ENCODE peak calls at places on chromosome X, in seven cellular contexts. A, H, E, M, J, F and Q are unnamed samples.

GRCh38 chrX:11791090-11791489 is 33.1 kb downstream of the MSL3 start:
- DNase-seq in A (no peak), H (no peak), E (no peak), M (no peak), J (no peak), F (no peak), Q (no peak)

GRCh38 chrX:136268051-136269048 is 17.1 kb upstream of the MAP7D3 start:
- DNase-seq in A (peak), H (no peak), E (no peak), M (peak), J (peak), F (no peak), Q (peak)

GRCh38 chrX:114334473-114334982 is 249.4 kb upstream of the HTR2C start:
- DNase-seq in A (no peak), H (no peak), E (no peak), M (no peak), J (no peak), F (no peak), Q (no peak)

GRCh38 chrX:132463411-132463810 is 25.4 kb downstream of the MBNL3 start:
- DNase-seq in A (no peak), H (no peak), E (no peak), M (no peak), J (no peak), F (no peak), Q (no peak)

GRCh38 chrX:78945186-78945912 is at the start of gene P2RY10:
- DNase-seq in A (no peak), H (no peak), E (no peak), M (no peak), J (no peak), F (no peak), Q (no peak)

GRCh38 chrX:73812256-73812655 is 249.3 kb downstream of the CHIC1 start:
- DNase-seq in A (no peak), H (no peak), E (no peak), M (no peak), J (no peak), F (no peak), Q (no peak)

GRCh38 chrX:111164728-111165127 is 68.7 kb downstream of the PAK3 start:
- DNase-seq in A (no peak), H (no peak), E (no peak), M (peak), J (no peak), F (no peak), Q (no peak)

GRCh38 chrX:100625985-100626491 is 10.6 kb downstream of the TSPAN6 start:
- DNase-seq in A (no peak), H (no peak), E (no peak), M (no peak), J (no peak), F (no peak), Q (no peak)

GRCh38 chrX:121052122-121052521 is 4.7 kb downstream of the GLUD2 start:
- DNase-seq in A (no peak), H (no peak), E (no peak), M (no peak), J (no peak), F (no peak), Q (no peak)

GRCh38 chrX:21986596-21986995 is 45.5 kb upstream of the PHEX start:
- DNase-seq in A (no peak), H (no peak), E (no peak), M (no peak), J (no peak), F (no peak), Q (no peak)

GRCh38 chrX:102341867-102342266 is 94.9 kb downstream of the NXF2 start:
- DNase-seq in A (no peak), H (no peak), E (no peak), M (no peak), J (no peak), F (no peak), Q (no peak)

GRCh38 chrX:12722314-12722713 is 68.9 kb upstream of the PRPS2 start:
- DNase-seq in A (no peak), H (no peak), E (no peak), M (no peak), J (no peak), F (no peak), Q (no peak)

GRCh38 chrX:110143454-110144210 is 140.7 kb downstream of the TMEM164 start:
- DNase-seq in A (no peak), H (no peak), E (no peak), M (no peak), J (no peak), F (no peak), Q (no peak)

GRCh38 chrX:9745417-9746115 is 20.1 kb downstream of the GPR143 start:
- DNase-seq in A (no peak), H (no peak), E (no peak), M (peak), J (no peak), F (no peak), Q (no peak)

GRCh38 chrX:104137496-104137895 is 19.3 kb downstream of the SLC25A53 start:
- DNase-seq in A (no peak), H (no peak), E (no peak), M (no peak), J (no peak), F (no peak), Q (no peak)

GRCh38 chrX:64205441-64205734 is at the start of gene AMER1:
- DNase-seq in A (no peak), H (no peak), E (no peak), M (no peak), J (no peak), F (no peak), Q (no peak)

GRCh38 chrX:102835504-102836146 is 101.4 kb upstream of the RAB40AL start:
- DNase-seq in A (peak), H (no peak), E (no peak), M (peak), J (no peak), F (no peak), Q (no peak)

GRCh38 chrX:53312946-53313745 is 31.8 kb upstream of the IQSEC2 start:
- DNase-seq in A (peak), H (peak), E (peak), M (peak), J (peak), F (peak), Q (no peak)

GRCh38 chrX:110394653-110395052 is 36.0 kb downstream of the RTL9 start:
- DNase-seq in A (peak), H (no peak), E (no peak), M (peak), J (no peak), F (no peak), Q (no peak)

DNA sequence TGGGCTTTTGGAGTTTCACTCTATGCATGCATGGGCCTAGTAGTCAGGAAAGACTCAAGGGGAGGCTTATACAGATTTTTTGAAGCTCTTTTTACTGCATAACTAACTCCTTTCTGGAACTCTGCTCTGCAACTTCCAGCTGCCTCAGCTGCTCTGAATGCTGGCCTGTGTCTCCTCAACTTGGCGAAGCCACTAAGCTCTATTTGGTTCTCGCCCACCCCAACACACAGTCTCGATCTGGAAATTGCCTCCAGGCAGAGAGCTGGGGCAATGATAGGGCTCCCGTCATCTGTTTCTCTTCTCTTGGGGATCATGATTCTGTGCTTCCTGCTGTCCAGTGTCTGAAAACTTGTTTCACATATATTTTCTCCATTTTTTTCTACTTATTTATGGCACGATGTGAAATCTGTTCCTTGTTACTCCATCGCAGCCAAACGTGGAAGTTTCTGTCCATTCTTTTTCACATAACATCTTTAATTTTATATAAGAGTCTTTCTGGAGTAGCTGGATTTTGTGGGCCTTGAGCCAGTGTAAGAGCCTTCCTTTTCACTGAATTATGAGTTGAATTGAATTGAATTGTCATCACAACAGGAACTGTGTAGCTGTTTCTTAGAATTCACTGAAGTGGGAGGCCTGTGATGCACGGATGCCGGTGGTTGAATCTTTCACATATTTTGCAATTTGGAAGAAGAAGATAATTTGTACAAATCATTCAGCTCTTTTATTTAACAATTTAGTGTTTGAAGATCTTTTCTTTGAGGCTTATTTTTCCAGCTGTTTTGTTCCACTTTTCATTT is 9.0 kb downstream of the ZNF275 start:
- DNase-seq in A (no peak), H (no peak), E (no peak), M (no peak), J (no peak), F (no peak), Q (no peak)
- H3K27ac ChIP-seq in A (no peak), H (no peak), E (no peak), M (no peak), J (no peak), F (no peak), Q (no peak)

GRCh38 chrX:38006283-38006682 is at the start of gene SYTL5:
- DNase-seq in A (no peak), H (no peak), E (no peak), M (no peak), J (no peak), F (no peak), Q (no peak)
- H3K27ac ChIP-seq in A (no peak), H (no peak), E (no peak), M (peak), J (no peak), F (no peak), Q (no peak)

DNA sequence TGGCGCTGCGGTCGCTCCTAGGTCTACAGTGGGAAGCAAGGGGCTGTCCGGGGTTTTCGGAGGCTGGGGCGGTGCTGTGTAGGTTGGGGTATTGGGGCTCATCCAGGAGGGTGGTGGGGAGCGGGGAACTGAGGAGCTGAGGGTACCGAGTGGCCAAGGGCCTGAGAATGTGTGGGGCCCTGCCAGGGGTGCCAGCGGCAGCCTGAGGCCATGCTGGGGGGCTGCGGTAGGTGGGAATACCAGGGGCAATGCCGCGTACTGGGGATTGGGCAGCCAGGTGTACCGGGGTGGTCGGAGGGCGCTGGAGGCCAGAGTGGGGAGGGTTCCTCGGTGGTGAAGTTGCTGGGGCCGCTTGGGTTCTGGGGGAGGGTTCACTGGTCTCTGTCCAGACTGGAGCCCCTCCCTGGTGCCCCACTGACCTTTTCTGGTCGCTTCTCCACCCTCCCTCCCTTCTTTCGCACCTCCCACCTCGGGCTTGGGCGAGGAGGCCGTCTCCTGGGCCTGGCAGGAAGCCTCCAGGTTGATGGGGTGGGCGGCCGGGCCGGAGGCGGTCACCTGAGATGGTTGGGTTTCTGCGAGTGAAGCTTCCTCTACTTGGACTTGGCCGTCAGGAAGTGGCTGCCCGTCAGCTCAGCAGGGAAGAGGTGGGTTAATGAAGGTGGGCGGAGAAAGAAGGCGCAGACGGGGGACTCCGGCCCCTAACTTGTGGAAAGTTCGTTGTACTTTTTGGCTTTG is 891 bp downstream of the AKAP17A start:
- DNase-seq in A (peak), H (peak), E (no peak), M (peak), J (no peak), F (peak), Q (no peak)
- H3K27ac ChIP-seq in A (peak), H (peak), E (peak), M (peak), J (peak), F (no peak), Q (no peak)

GRCh38 chrX:77698242-77698641 is 87.8 kb downstream of the ATRX start:
- DNase-seq in A (no peak), H (no peak), E (no peak), M (no peak), J (no peak), F (no peak), Q (no peak)
- H3K27ac ChIP-seq in A (no peak), H (no peak), E (no peak), M (no peak), J (no peak), F (no peak), Q (no peak)

GRCh38 chrX:7074135-7074907 is 73.2 kb upstream of the STS start:
- DNase-seq in A (no peak), H (peak), E (no peak), M (peak), J (no peak), F (no peak), Q (no peak)
- H3K27ac ChIP-seq in A (no peak), H (peak), E (no peak), M (no peak), J (no peak), F (no peak), Q (no peak)

DNA sequence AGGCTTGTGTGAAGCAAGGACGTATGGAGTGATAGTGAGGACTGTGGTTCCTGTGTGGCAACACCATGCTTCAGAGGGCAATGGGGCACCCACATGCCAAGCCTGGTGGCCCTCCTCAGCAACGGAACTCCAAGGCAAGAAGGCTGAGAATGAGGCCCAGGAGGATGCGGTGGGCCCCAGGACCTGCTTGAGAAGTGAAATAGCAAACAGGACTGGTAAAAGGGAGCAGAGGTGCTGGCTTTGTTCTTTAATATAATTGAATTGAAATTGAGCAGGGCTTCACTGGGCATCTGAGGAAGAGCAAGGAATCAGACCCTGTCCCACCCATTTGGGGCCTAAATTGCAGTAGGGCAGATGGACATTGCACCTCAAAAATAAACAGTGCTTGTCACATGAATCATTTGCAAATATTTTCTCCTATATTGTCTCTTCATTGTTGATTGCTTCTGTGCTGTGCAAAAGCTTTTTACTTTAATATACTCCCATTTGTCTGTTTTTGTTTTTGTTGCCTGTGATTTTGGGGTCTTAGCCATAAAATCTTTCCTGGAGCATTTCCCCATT is 2.3 kb downstream of the TMEM187 start:
- DNase-seq in A (no peak), H (no peak), E (no peak), M (no peak), J (no peak), F (no peak), Q (no peak)
- H3K27ac ChIP-seq in A (no peak), H (peak), E (peak), M (no peak), J (peak), F (peak), Q (no peak)